ENCODE peak calls at places on chromosomes 4 and X, in nine cellular contexts. Q, H, O, K, N, Y, M, G and Z are unnamed samples.

GRCh38 chr4:76504613-76505465 is 69.8 kb downstream of the SHROOM3 start:
- DNase-seq in O (no peak), Q (peak; percentile 61), K (peak; percentile 79), Y (peak; percentile 80), M (peak; percentile 49), G (no peak), H (peak; percentile 77), N (no peak), Z (peak; percentile 65)

GRCh38 chrX:47649781-47650163 is 591 bp downstream of the ELK1 start:
- DNase-seq in M (no peak), Y (no peak), O (no peak), H (no peak), K (no peak), N (no peak), G (peak; percentile 50), Q (no peak), Z (no peak)

GRCh38 chrX:103688949-103689348 is 2.5 kb upstream of the MORF4L2 start:
- DNase-seq in K (peak; percentile 59), O (peak; percentile 14), M (peak; percentile 24), Q (peak; percentile 29), N (no peak), G (no peak), Y (peak; percentile 58), H (peak; percentile 63), Z (peak; percentile 45)

GRCh38 chr4:107719211-107719926 is 665 bp downstream of the PAPSS1 start:
- DNase-seq in M (peak; percentile 68), H (peak; percentile 36), K (peak; percentile 34), G (no peak), Y (peak; percentile 35), Q (peak; percentile 47), N (no peak), O (no peak), Z (peak; percentile 33)

GRCh38 chr4:139669859-139670258 is 4.2 kb downstream of the MGST2 start:
- DNase-seq in G (no peak), O (no peak), N (no peak), Q (no peak), M (no peak), H (no peak), K (no peak), Y (no peak), Z (no peak)

GRCh38 chrX:574830-575229 is 55.8 kb upstream of the SHOX start:
- DNase-seq in H (no peak), M (no peak), Y (no peak), G (no peak), K (no peak), Q (no peak), N (no peak), O (no peak), Z (no peak)

GRCh38 chr4:48360966-48361470 is 19.7 kb downstream of the SLAIN2 start:
- DNase-seq in Y (peak; percentile 33), G (no peak), H (peak; percentile 21), N (no peak), M (peak; percentile 63), K (no peak), O (no peak), Q (no peak), Z (peak; percentile 50)

GRCh38 chrX:16785247-16786138 is 773 bp upstream of the TXLNG start:
- DNase-seq in K (no peak), Q (no peak), H (no peak), N (no peak), Y (no peak), M (no peak), O (no peak), G (no peak), Z (no peak)

GRCh38 chr4:54941994-54942552 is 183.3 kb downstream of the KDR start:
- DNase-seq in H (peak; percentile 22), N (peak; percentile 36), M (no peak), Y (no peak), G (no peak), O (no peak), Q (peak; percentile 99), K (peak; percentile 50), Z (no peak)

GRCh38 chrX:119624951-119625668 is 18.9 kb upstream of the NKRF start:
- DNase-seq in M (no peak), Y (no peak), H (no peak), N (no peak), G (no peak), O (no peak), Q (no peak), K (no peak), Z (no peak)
- H3K4me3 ChIP-seq in M (no peak overlapping the region), Y (no peak overlapping the region), H (no peak overlapping the region), N (no peak overlapping the region), G (no peak overlapping the region), O (no peak overlapping the region), Q (no peak overlapping the region), K (no peak overlapping the region), Z (no peak overlapping the region)

DNA sequence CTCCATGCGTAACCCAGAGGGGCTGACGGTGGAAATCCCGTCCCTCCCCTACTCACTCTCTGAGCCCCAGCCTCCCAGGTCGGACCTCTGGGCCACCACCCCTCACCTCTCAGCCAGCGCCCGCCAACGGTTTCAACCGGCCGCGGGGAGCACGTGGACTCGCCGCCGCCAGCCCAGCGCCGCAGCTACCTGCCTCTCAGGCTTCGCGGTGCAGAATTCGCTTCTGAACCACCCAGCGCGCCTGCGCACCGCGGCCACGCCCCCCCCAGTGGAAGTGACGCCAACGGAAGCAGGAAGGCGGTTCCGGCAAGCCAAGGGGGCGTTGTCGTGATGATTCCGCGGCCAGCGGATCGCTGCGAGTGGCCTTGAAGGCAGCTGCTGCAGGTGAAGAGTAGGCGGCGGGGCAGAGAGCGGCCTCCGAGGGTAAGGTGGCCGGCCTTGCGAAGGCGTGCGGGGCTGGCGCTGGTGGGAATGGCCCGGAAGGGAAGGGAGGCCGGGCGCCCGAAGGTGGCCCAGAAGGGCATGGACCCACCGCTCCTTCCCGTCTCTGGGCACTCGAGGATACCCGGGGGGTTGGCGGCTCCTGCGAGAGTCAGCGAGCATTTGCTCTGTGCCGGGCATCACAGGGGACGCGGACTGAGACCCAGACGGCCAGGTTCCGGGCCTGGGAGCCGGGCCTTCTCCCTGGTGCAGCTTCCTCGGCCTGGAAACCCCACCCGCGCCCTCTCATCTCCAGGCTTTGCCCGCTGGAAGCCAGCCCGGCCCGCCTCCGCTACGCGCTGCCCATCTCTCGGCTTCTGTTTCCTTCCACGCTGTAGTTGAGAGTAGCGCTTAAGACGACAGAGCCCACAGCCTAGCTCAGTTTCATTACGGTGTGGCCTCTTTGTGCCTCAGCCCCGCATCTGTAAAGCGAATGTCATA is at the start of the genes LYAR and ZBTB49:
- DNase-seq in O (peak; percentile 95), H (peak; percentile 92), M (peak; percentile 86), N (peak; percentile 94), Y (peak; percentile 82), Q (peak; percentile 94), G (peak; percentile 93), K (peak; percentile 90), Z (peak; percentile 82)
- TF ChIP-seq CTCF in O (no peak), H (no peak), M (no peak), N (no peak), Y (no peak), Q (no peak), G (no peak), K (no peak), Z (no peak)

GRCh38 chrX:3252744-3253143 is 93.7 kb downstream of the MXRA5 start:
- DNase-seq in Q (no peak), N (no peak), H (no peak), O (no peak), G (no peak), K (peak; percentile 18), M (peak; percentile 13), Y (no peak), Z (peak; percentile 35)
- H3K4me3 ChIP-seq in Q (no peak overlapping the region), N (no peak overlapping the region), H (no peak overlapping the region), O (no peak overlapping the region), G (no peak overlapping the region), K (no peak overlapping the region), M (no peak overlapping the region), Y (no peak overlapping the region), Z (no peak overlapping the region)

GRCh38 chr4:26135331-26135730 is 185.5 kb upstream of the RBPJ start:
- DNase-seq in M (no peak), Y (no peak), N (no peak), K (no peak), Q (no peak), G (no peak), H (no peak), O (no peak), Z (peak; percentile 49)

GRCh38 chr4:26131053-26131452 is 189.8 kb upstream of the RBPJ start:
- DNase-seq in M (no peak), Y (no peak), Q (no peak), K (no peak), O (no peak), H (no peak), G (no peak), N (no peak), Z (no peak)

GRCh38 chr4:26131711-26132110 is 189.1 kb upstream of the RBPJ start:
- DNase-seq in H (no peak), K (no peak), M (no peak), G (no peak), N (no peak), Q (no peak), Y (no peak), O (peak; percentile 61), Z (no peak)

GRCh38 chr4:26133840-26134239 is 187.0 kb upstream of the RBPJ start:
- DNase-seq in M (no peak), Y (no peak), O (no peak), K (no peak), H (no peak), Q (no peak), G (no peak), N (no peak), Z (no peak)

DNA sequence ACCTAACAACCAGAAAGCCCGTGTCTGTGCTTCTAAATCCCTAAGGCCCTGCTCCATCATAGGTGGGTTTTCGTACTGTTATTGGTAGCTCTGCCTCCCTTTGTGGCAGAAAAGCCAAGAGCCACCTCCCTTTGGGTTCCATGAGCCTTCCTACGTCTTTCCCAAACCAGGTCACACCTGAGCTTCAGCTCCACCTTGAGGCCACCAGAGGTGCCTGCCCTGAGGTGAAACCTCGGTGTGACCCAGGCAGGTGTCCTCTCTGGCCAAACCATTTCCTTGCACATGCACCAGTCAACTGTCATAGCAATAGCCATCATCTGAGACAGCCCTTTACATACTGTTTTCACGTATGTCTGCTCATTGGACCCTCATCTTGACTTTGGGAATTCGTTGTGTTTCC is 188.0 kb upstream of the RBPJ start:
- DNase-seq in H (no peak), G (no peak), N (no peak), K (no peak), M (no peak), Q (no peak), O (peak; percentile 26), Y (no peak), Z (no peak)
- TF ChIP-seq CTCF in H (no peak), G (no peak), N (no peak), K (no peak), M (no peak), Q (no peak), O (peak; percentile 64), Y (no peak), Z (no peak)